ENCODE peak calls at places on chromosome 4, in seven cellular contexts. One of them, this sample, is unnamed. For H3K4me1, H3F3A and H4K20me1, the result is how much of the 10 kb centered on the place peaks cover.

GRCh38 chr4:145937990-145938611 is 522 bp downstream of the ZNF827 start:
- DNase-seq in MM.1S: peak
- DNase-seq in GM23248: peak
- DNase-seq in PC-3: peak
- DNase-seq in GM23338: peak
- DNase-seq in neural progenitor cell: peak
- DNase-seq in SK-N-SH: peak
- DNase-seq in this sample: no peak

GRCh38 chr4:26062221-26062620 is 148.2 kb downstream of the SMIM20 start:
- DNase-seq in GM23338: no peak
- DNase-seq in GM23248: peak
- DNase-seq in neural progenitor cell: no peak
- DNase-seq in MM.1S: no peak
- DNase-seq in PC-3: no peak
- DNase-seq in SK-N-SH: no peak
- DNase-seq in this sample: no peak

GRCh38 chr4:8688041-8688907 is 95.7 kb downstream of the CPZ start:
- DNase-seq in SK-N-SH: peak
- DNase-seq in PC-3: peak
- DNase-seq in GM23338: peak
- DNase-seq in MM.1S: peak
- DNase-seq in neural progenitor cell: peak
- DNase-seq in GM23248: peak
- DNase-seq in this sample: no peak

GRCh38 chr4:99013402-99013843 is 17.9 kb downstream of the METAP1 start:
- DNase-seq in SK-N-SH: no peak
- DNase-seq in GM23338: peak
- DNase-seq in GM23248: no peak
- DNase-seq in MM.1S: no peak
- DNase-seq in neural progenitor cell: peak
- DNase-seq in PC-3: no peak
- DNase-seq in this sample: no peak

GRCh38 chr4:173807347-173807746 is 277.3 kb upstream of the HAND2 start:
- DNase-seq in GM23248: peak
- DNase-seq in SK-N-SH: no peak
- DNase-seq in PC-3: no peak
- DNase-seq in GM23338: no peak
- DNase-seq in neural progenitor cell: no peak
- DNase-seq in MM.1S: no peak
- DNase-seq in this sample: no peak

GRCh38 chr4:80202190-80202711 is 4.9 kb downstream of the PRDM8 start:
- DNase-seq in neural progenitor cell: peak
- DNase-seq in GM23248: peak
- DNase-seq in MM.1S: peak
- DNase-seq in GM23338: peak
- DNase-seq in SK-N-SH: no peak
- DNase-seq in PC-3: peak
- DNase-seq in this sample: no peak

GRCh38 chr4:168712316-168712855 is 215.5 kb downstream of the PALLD start:
- DNase-seq in GM23248: no peak
- DNase-seq in SK-N-SH: no peak
- DNase-seq in neural progenitor cell: no peak
- DNase-seq in MM.1S: no peak
- DNase-seq in GM23338: no peak
- DNase-seq in PC-3: no peak
- DNase-seq in this sample: no peak

GRCh38 chr4:151806511-151806927 is 45.7 kb upstream of the GATB start:
- DNase-seq in neural progenitor cell: no peak
- DNase-seq in MM.1S: no peak
- DNase-seq in GM23338: no peak
- DNase-seq in SK-N-SH: no peak
- DNase-seq in GM23248: peak
- DNase-seq in PC-3: peak
- DNase-seq in this sample: no peak

GRCh38 chr4:54228563-54229501 is at the start of gene PDGFRA:
- DNase-seq in GM23248: peak
- DNase-seq in PC-3: no peak
- DNase-seq in neural progenitor cell: peak
- DNase-seq in GM23338: peak
- DNase-seq in MM.1S: no peak
- DNase-seq in SK-N-SH: peak
- DNase-seq in this sample: no peak

GRCh38 chr4:54231419-54232150 is 2.5 kb downstream of the PDGFRA start:
- DNase-seq in neural progenitor cell: peak
- DNase-seq in MM.1S: no peak
- DNase-seq in GM23338: peak
- DNase-seq in SK-N-SH: peak
- DNase-seq in PC-3: no peak
- DNase-seq in GM23248: peak
- DNase-seq in this sample: no peak

GRCh38 chr4:54232151-54232688 is 3.1 kb downstream of the PDGFRA start:
- DNase-seq in GM23248: peak
- DNase-seq in MM.1S: no peak
- DNase-seq in SK-N-SH: no peak
- DNase-seq in neural progenitor cell: peak
- DNase-seq in GM23338: peak
- DNase-seq in PC-3: no peak
- DNase-seq in this sample: no peak

GRCh38 chr4:54229631-54230478 is 762 bp downstream of the PDGFRA start:
- DNase-seq in MM.1S: no peak
- DNase-seq in neural progenitor cell: peak
- DNase-seq in PC-3: no peak
- DNase-seq in SK-N-SH: peak
- DNase-seq in GM23338: peak
- DNase-seq in GM23248: peak
- DNase-seq in this sample: no peak

GRCh38 chr4:54230479-54231418 is 1.7 kb downstream of the PDGFRA start:
- DNase-seq in GM23248: peak
- DNase-seq in SK-N-SH: peak
- DNase-seq in neural progenitor cell: peak
- DNase-seq in PC-3: no peak
- DNase-seq in MM.1S: no peak
- DNase-seq in GM23338: peak
- DNase-seq in this sample: no peak
- H3K4me1 ChIP-seq in GM23248: under half
- H3K4me1 ChIP-seq in SK-N-SH: under half
- H3K4me1 ChIP-seq in neural progenitor cell: under half
- H3K4me1 ChIP-seq in PC-3: under half
- H3K4me1 ChIP-seq in MM.1S: under half
- H3K4me1 ChIP-seq in GM23338: under half
- H3K4me1 ChIP-seq in this sample: under half

GRCh38 chr4:1968667-1969295 is 40.0 kb downstream of the NELFA start:
- DNase-seq in GM23248: no peak
- DNase-seq in neural progenitor cell: no peak
- DNase-seq in PC-3: no peak
- DNase-seq in MM.1S: no peak
- DNase-seq in GM23338: no peak
- DNase-seq in SK-N-SH: no peak
- DNase-seq in this sample: no peak
- H3F3A ChIP-seq in GM23248: under half
- H3F3A ChIP-seq in neural progenitor cell: under half
- H3F3A ChIP-seq in PC-3: under half
- H3F3A ChIP-seq in MM.1S: under half
- H3F3A ChIP-seq in GM23338: under half
- H3F3A ChIP-seq in SK-N-SH: under half
- H3F3A ChIP-seq in this sample: under half

GRCh38 chr4:112882286-112882685 is 167.2 kb upstream of the ANK2 start:
- DNase-seq in PC-3: no peak
- DNase-seq in GM23338: no peak
- DNase-seq in GM23248: peak
- DNase-seq in neural progenitor cell: peak
- DNase-seq in MM.1S: no peak
- DNase-seq in SK-N-SH: no peak
- DNase-seq in this sample: no peak

GRCh38 chr4:112885897-112886296 is 163.6 kb upstream of the ANK2 start:
- DNase-seq in MM.1S: no peak
- DNase-seq in GM23338: peak
- DNase-seq in neural progenitor cell: peak
- DNase-seq in SK-N-SH: no peak
- DNase-seq in PC-3: no peak
- DNase-seq in GM23248: no peak
- DNase-seq in this sample: no peak

GRCh38 chr4:112876316-112876715 is 173.1 kb upstream of the ANK2 start:
- DNase-seq in GM23338: peak
- DNase-seq in GM23248: no peak
- DNase-seq in MM.1S: no peak
- DNase-seq in SK-N-SH: no peak
- DNase-seq in neural progenitor cell: no peak
- DNase-seq in PC-3: no peak
- DNase-seq in this sample: no peak

DNA sequence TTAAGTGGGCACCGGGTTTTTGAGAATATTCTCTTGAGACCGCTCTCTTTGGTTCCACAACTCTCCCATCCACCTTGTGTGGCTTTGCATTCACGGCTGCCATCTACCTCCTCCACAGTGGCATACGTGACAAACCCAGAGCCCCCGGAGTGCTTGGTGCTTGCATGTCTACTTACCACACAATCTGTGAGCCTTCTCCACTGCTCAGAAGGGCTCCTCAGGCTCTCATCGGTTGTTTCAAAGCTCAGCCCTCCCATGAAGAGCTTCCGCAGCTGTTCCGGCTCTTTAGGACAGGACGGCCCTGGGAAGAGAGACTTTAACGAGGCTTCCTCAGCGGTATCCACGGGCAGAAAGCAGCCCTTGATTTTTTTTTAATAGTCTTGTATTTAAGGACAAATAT is 167.6 kb upstream of the ANK2 start:
- DNase-seq in GM23338: peak
- DNase-seq in GM23248: peak
- DNase-seq in MM.1S: no peak
- DNase-seq in PC-3: no peak
- DNase-seq in neural progenitor cell: peak
- DNase-seq in SK-N-SH: no peak
- DNase-seq in this sample: no peak
- H4K20me1 ChIP-seq in GM23338: under half
- H4K20me1 ChIP-seq in GM23248: under half
- H4K20me1 ChIP-seq in MM.1S: under half
- H4K20me1 ChIP-seq in PC-3: under half
- H4K20me1 ChIP-seq in neural progenitor cell: under half
- H4K20me1 ChIP-seq in SK-N-SH: under half
- H4K20me1 ChIP-seq in this sample: under half

GRCh38 chr4:182905038-182905437 is 12.1 kb downstream of the DCTD start:
- DNase-seq in SK-N-SH: peak
- DNase-seq in neural progenitor cell: no peak
- DNase-seq in PC-3: no peak
- DNase-seq in GM23248: no peak
- DNase-seq in GM23338: no peak
- DNase-seq in MM.1S: no peak
- DNase-seq in this sample: no peak
- H3K4me1 ChIP-seq in SK-N-SH: under half
- H3K4me1 ChIP-seq in neural progenitor cell: under half
- H3K4me1 ChIP-seq in PC-3: under half
- H3K4me1 ChIP-seq in GM23248: under half
- H3K4me1 ChIP-seq in GM23338: under half
- H3K4me1 ChIP-seq in MM.1S: under half
- H3K4me1 ChIP-seq in this sample: under half

DNA sequence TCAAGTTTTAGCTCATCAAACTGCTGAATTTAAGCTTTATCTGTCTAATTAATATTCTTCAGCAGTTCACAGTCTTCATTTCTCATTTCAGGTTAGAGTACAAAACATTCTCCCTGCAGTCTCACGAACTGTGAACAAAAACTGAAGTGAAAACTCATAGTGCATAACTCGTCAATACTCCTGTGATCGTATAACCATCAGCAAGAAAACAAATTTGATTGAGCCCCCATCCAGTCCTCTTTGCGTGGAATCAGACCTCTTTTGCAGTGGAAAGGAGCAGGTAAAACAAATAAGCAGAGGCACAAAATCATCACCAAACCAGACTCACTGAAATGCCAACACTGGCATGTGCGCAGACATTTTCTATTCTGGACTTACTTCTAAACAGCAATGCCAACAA is 12.7 kb downstream of the ADAM29 start:
- DNase-seq in GM23338: no peak
- DNase-seq in neural progenitor cell: no peak
- DNase-seq in MM.1S: no peak
- DNase-seq in GM23248: no peak
- DNase-seq in SK-N-SH: no peak
- DNase-seq in PC-3: no peak
- DNase-seq in this sample: no peak
- H3F3A ChIP-seq in GM23338: under half
- H3F3A ChIP-seq in neural progenitor cell: under half
- H3F3A ChIP-seq in MM.1S: under half
- H3F3A ChIP-seq in GM23248: under half
- H3F3A ChIP-seq in SK-N-SH: under half
- H3F3A ChIP-seq in PC-3: under half
- H3F3A ChIP-seq in this sample: under half

GRCh38 chr4:186602978-186603377 is 47.6 kb upstream of the MTNR1A start:
- DNase-seq in PC-3: no peak
- DNase-seq in GM23248: no peak
- DNase-seq in GM23338: no peak
- DNase-seq in SK-N-SH: no peak
- DNase-seq in MM.1S: no peak
- DNase-seq in neural progenitor cell: no peak
- DNase-seq in this sample: no peak

GRCh38 chr4:186596850-186597390 is 41.6 kb upstream of the MTNR1A start:
- DNase-seq in MM.1S: no peak
- DNase-seq in SK-N-SH: no peak
- DNase-seq in PC-3: no peak
- DNase-seq in GM23248: no peak
- DNase-seq in neural progenitor cell: no peak
- DNase-seq in GM23338: no peak
- DNase-seq in this sample: no peak

GRCh38 chr4:186599483-186599882 is 44.1 kb upstream of the MTNR1A start:
- DNase-seq in PC-3: no peak
- DNase-seq in MM.1S: no peak
- DNase-seq in SK-N-SH: no peak
- DNase-seq in GM23248: no peak
- DNase-seq in neural progenitor cell: no peak
- DNase-seq in GM23338: no peak
- DNase-seq in this sample: no peak

GRCh38 chr4:186596346-186596745 is 41.0 kb upstream of the MTNR1A start:
- DNase-seq in GM23338: no peak
- DNase-seq in GM23248: no peak
- DNase-seq in SK-N-SH: no peak
- DNase-seq in MM.1S: no peak
- DNase-seq in PC-3: no peak
- DNase-seq in neural progenitor cell: no peak
- DNase-seq in this sample: no peak

DNA sequence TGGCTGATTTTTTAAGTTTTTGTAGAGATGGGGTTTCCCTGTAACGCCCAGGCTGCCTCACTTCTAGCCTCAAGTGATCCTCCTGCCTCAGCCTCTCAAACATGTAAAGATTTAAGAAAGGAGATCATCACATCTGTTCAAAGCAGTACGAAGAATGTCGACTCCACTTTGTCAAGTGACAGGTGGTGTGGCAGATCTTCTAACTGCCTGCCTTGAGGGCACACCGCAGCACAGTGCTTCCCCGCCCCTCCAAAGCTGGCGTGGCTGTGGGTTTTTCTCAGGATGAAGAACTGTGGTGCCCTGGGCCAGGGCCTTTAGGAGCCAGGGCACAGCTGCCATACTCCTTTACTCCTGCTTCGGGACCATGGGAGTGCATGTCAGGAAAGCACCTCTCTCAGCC is 43.3 kb upstream of the MTNR1A start:
- DNase-seq in neural progenitor cell: no peak
- DNase-seq in GM23248: no peak
- DNase-seq in PC-3: no peak
- DNase-seq in MM.1S: no peak
- DNase-seq in SK-N-SH: no peak
- DNase-seq in GM23338: no peak
- DNase-seq in this sample: no peak
- H4K20me1 ChIP-seq in neural progenitor cell: under half
- H4K20me1 ChIP-seq in GM23248: under half
- H4K20me1 ChIP-seq in PC-3: under half
- H4K20me1 ChIP-seq in MM.1S: under half
- H4K20me1 ChIP-seq in SK-N-SH: under half
- H4K20me1 ChIP-seq in GM23338: under half
- H4K20me1 ChIP-seq in this sample: under half